ENCODE peak calls at places on chromosome 21, in four cellular contexts. Q, M, L and E are unnamed samples.

GRCh38 chr21:16243396-16243795 is 513.6 kb downstream of the USP25 start:
- DNase-seq in Q (no peak), M (no peak), L (no peak), E (no peak)

GRCh38 chr21:46542588-46543092 is 62.2 kb downstream of the S100B start:
- DNase-seq in Q (no peak), M (no peak), L (no peak), E (no peak)

GRCh38 chr21:33650929-33651505 is 8.7 kb downstream of the ITSN1 start:
- DNase-seq in Q (no peak), M (peak; percentile 55), L (no peak), E (no peak)

GRCh38 chr21:21213297-21213696 is 215.1 kb downstream of the NCAM2 start:
- DNase-seq in Q (no peak), M (peak; percentile 42), L (no peak), E (no peak)

GRCh38 chr21:21111309-21111920 is 113.2 kb downstream of the NCAM2 start:
- DNase-seq in Q (no peak), M (no peak), L (no peak), E (peak; percentile 35)

GRCh38 chr21:27677547-27677946 is 710.7 kb upstream of the ADAMTS5 start:
- DNase-seq in Q (no peak), M (no peak), L (no peak), E (no peak)

GRCh38 chr21:26368591-26368990 is 198.0 kb upstream of the APP start:
- DNase-seq in Q (no peak), M (no peak), L (no peak), E (no peak)

GRCh38 chr21:44815852-44816628 is 1.8 kb downstream of the SUMO3 start:
- DNase-seq in Q (no peak), M (no peak), L (no peak), E (no peak)

GRCh38 chr21:45388011-45388521 is 16.9 kb upstream of the COL18A1 start:
- DNase-seq in Q (no peak), M (no peak), L (no peak), E (no peak)

GRCh38 chr21:37198989-37199924 is 67.9 kb downstream of the VPS26C start:
- DNase-seq in Q (no peak), M (peak; percentile 78), L (no peak), E (no peak)

GRCh38 chr21:45407629-45408247 is 2.8 kb downstream of the COL18A1 start:
- DNase-seq in Q (no peak), M (no peak), L (no peak), E (no peak)

GRCh38 chr21:37009740-37010341 is 3.3 kb downstream of the RIPPLY3 start:
- DNase-seq in Q (peak; percentile 79), M (peak; percentile 80), L (peak; percentile 95), E (peak; percentile 93)

GRCh38 chr21:25895565-25896205 is 160.9 kb downstream of the GABPA start:
- DNase-seq in Q (no peak), M (peak; percentile 45), L (no peak), E (no peak)

GRCh38 chr21:33139084-33139483 is 69.1 kb downstream of the OLIG1 start:
- DNase-seq in Q (no peak), M (no peak), L (no peak), E (no peak)

GRCh38 chr21:45292399-45293213 is 4.9 kb upstream of the POFUT2 start:
- DNase-seq in Q (peak; percentile 65), M (peak; percentile 86), L (peak; percentile 88), E (peak; percentile 92)

GRCh38 chr21:45539046-45539795 is 3.0 kb downstream of the SLC19A1 start:
- DNase-seq in Q (no peak), M (no peak), L (peak; percentile 25), E (no peak)

GRCh38 chr21:10639123-10639522 is 117.7 kb downstream of the TPTE start:
- DNase-seq in Q (no peak), M (no peak), L (no peak), E (no peak)

GRCh38 chr21:34187935-34188334 is 114.6 kb downstream of the MRPS6 start:
- DNase-seq in Q (no peak), M (no peak), L (no peak), E (no peak)

GRCh38 chr21:9839011-9839661 is 682.2 kb upstream of the TPTE start:
- DNase-seq in Q (no peak), M (no peak), L (peak; percentile 31), E (no peak)

GRCh38 chr21:33543505-33544129 is 779 bp downstream of the SON start:
- DNase-seq in Q (no peak), M (no peak), L (peak; percentile 66), E (no peak)

GRCh38 chr21:46208761-46209721 is 19.5 kb downstream of the LSS start:
- DNase-seq in Q (no peak), M (no peak), L (no peak), E (no peak)

GRCh38 chr21:40404319-40404906 is 442.5 kb downstream of the DSCAM start:
- DNase-seq in Q (no peak), M (no peak), L (no peak), E (no peak)

GRCh38 chr21:44955141-44955802 is 15.4 kb downstream of the SLX9 start:
- DNase-seq in Q (no peak), M (peak; percentile 45), L (no peak), E (no peak)

GRCh38 chr21:46056450-46056903 is 41.4 kb upstream of the COL6A2 start:
- DNase-seq in Q (no peak), M (peak; percentile 94), L (peak; percentile 38), E (no peak)

DNA sequence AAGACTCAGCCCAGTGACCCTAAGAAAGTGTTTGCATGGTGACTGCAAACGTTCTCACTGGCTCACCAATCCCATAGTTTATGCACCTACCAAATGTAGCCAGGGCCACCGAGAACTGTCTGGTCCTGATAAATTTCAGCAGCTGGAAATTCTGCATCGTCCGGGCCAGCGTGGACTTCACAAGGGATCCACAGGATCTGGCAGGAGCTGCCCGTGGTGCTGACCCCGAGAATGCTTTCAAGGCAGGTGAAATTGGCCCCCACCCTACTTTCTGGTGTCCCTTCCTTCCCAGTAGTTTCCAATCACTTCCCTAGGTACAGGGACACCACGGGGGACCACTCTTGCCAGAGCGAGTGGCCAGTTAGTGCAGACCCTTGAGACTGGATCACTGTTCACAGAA is 26.2 kb downstream of the UBASH3A start:
- DNase-seq in Q (no peak), M (no peak), L (no peak), E (peak; percentile 28)
- H3K56ac ChIP-seq in Q (no peak overlapping the region), M (no peak overlapping the region), L (no peak overlapping the region), E (no peak overlapping the region)

DNA sequence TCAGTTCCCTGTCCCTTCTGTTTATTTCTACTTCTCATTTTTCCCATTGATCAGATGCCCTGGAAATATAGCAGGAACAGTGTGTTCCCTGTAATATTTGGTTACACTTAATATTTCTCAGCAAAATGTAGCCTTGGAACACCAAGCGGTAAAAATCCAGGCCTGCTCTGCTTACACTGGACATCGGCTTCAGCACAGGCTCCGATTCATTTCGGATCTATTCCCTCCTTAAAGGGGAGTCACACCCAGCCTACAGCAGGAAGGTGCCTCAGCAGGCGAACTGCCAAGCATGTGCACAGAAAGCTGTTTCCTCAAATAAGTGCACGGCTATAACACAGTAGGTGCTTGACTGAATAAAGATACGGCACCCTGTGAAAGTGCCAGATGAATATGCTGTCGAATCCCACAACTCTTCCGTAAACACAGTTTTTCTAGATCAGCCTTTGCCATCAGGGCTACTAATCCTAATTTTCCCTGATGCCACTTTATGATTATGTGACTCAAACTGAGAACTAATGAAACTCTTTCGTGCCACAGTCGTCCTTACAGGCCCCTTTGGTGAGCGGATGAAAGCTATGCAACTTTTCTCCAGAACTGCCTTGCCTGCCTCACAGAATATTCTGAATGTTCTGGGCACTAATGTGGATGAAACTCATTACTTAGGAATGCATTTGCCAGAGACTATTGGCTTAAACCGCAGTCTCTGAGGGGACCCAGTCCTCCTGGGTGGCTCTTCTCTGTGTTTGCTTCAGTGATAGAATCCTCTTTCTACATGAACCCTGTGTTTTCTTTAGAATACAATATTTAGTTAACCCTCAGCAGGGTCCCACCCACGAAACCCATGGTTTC is 275.5 kb upstream of the RUNX1 start:
- DNase-seq in Q (no peak), M (peak; percentile 63), L (no peak), E (peak; percentile 39)
- H3K18ac ChIP-seq in Q (no peak overlapping the region), M (peak overlapping the region; percentile 90), L (no peak overlapping the region), E (no peak overlapping the region)

GRCh38 chr21:38761531-38761930 is 44.2 kb upstream of the ETS2 start:
- DNase-seq in Q (no peak), M (no peak), L (no peak), E (no peak)
- H3K4ac ChIP-seq in Q (no peak overlapping the region), M (peak overlapping the region; percentile 20), L (no peak overlapping the region), E (no peak overlapping the region)

GRCh38 chr21:17793271-17793670 is 25.9 kb downstream of the C21orf91 start:
- DNase-seq in Q (no peak), M (no peak), L (no peak), E (no peak)
- H3K56ac ChIP-seq in Q (no peak overlapping the region), M (no peak overlapping the region), L (no peak overlapping the region), E (no peak overlapping the region)

GRCh38 chr21:43318841-43319781 is 107.8 kb downstream of the SIK1 start:
- DNase-seq in Q (no peak), M (peak; percentile 87), L (no peak), E (no peak)
- H3K18ac ChIP-seq in Q (no peak overlapping the region), M (no peak overlapping the region), L (no peak overlapping the region), E (no peak overlapping the region)

DNA sequence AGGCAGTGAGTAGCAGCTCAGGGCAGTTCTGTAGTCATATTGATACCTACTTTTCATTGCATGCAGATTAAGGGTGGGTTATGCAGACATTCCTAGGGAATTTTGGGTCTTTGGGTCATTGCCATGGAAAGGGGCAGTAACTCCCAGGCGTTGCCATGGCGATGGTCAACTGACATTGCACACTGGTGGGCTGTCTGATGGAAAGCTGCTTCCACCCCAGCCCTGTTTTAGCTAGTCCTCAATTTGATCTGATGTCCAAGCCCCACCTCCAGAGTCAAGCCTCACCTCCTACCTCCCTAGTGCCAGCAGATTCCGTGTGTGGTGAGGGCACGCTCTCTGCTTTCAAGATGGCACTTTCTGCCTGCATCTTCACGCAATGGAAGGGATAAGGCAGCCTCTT is 108.5 kb downstream of the RIPK4 start:
- DNase-seq in Q (no peak), M (no peak), L (no peak), E (no peak)
- H3K4ac ChIP-seq in Q (no peak overlapping the region), M (no peak overlapping the region), L (no peak overlapping the region), E (no peak overlapping the region)

DNA sequence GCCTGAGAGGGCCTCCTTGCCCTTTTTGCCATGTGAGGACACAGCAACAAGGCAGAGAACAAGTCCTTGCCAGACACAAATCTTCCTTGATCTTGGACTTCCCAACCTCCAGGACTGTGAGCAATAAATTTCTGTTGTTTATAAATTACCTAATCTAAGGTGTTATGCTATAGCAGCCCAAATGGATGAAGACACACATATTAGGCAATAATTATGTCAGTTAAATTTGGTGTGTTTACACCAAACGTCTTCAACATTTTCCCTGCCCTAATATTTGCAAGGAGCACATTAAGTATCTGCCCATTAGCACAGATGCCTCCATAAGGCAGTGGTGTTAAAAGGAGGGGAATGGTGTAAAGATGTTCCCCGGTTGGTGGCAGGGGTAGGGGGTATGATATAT is 94.8 kb downstream of the ETS2 start:
- DNase-seq in Q (no peak), M (no peak), L (no peak), E (no peak)
- H3K56ac ChIP-seq in Q (no peak overlapping the region), M (no peak overlapping the region), L (no peak overlapping the region), E (no peak overlapping the region)

GRCh38 chr21:35984654-35985366 is 75.5 kb downstream of the SETD4 start:
- DNase-seq in Q (no peak), M (no peak), L (no peak), E (peak; percentile 22)
- H3K18ac ChIP-seq in Q (no peak overlapping the region), M (no peak overlapping the region), L (no peak overlapping the region), E (no peak overlapping the region)